ENCODE peak calls at places on chromosomes 1 and 21, in seven cellular contexts. C, H, R, U, J, A and V are unnamed samples.

GRCh38 chr1:71054281-71054731 is 6.7 kb upstream of the PTGER3 start:
- DNase-seq in C (no peak), H (no peak), R (no peak), U (no peak), J (no peak), A (no peak), V (no peak)

GRCh38 chr1:3436451-3436850 is 18.0 kb upstream of the ARHGEF16 start:
- DNase-seq in C (no peak), H (no peak), R (no peak), U (no peak), J (no peak), A (no peak), V (no peak)

GRCh38 chr21:10425856-10426255 is 95.5 kb upstream of the TPTE start:
- DNase-seq in C (no peak), H (no peak), R (no peak), U (no peak), J (no peak), A (no peak), V (no peak)

GRCh38 chr1:119184972-119185371 is 44.5 kb upstream of the WARS2 start:
- DNase-seq in C (no peak), H (no peak), R (no peak), U (no peak), J (no peak), A (no peak), V (no peak)

GRCh38 chr1:42533101-42533863 is 70.2 kb downstream of the CCDC30 start:
- DNase-seq in C (no peak), H (no peak), R (no peak), U (no peak), J (peak; percentile 28), A (peak; percentile 33), V (no peak)

GRCh38 chr1:156898151-156898550 is 4.6 kb downstream of the PEAR1 start:
- DNase-seq in C (no peak), H (peak; percentile 97), R (no peak), U (peak; percentile 29), J (peak; percentile 72), A (no peak), V (no peak)

GRCh38 chr1:192941722-192942411 is 117.3 kb downstream of the UCHL5 start:
- DNase-seq in C (no peak), H (no peak), R (no peak), U (no peak), J (no peak), A (no peak), V (no peak)

GRCh38 chr1:241957692-241958494 is at the start of gene BECN2:
- DNase-seq in C (no peak), H (no peak), R (no peak), U (no peak), J (no peak), A (no peak), V (no peak)

GRCh38 chr1:217535601-217536377 is 95.1 kb downstream of the GPATCH2 start:
- DNase-seq in C (no peak), H (no peak), R (no peak), U (peak; percentile 1), J (no peak), A (peak; percentile 54), V (no peak)

GRCh38 chr1:153705484-153705883 is 22.4 kb upstream of the INTS3 start:
- DNase-seq in C (no peak), H (no peak), R (no peak), U (no peak), J (no peak), A (peak; percentile 17), V (no peak)

GRCh38 chr1:32992489-32993214 is 28.0 kb upstream of the RNF19B start:
- DNase-seq in C (no peak), H (peak; percentile 46), R (peak; percentile 71), U (peak; percentile 26), J (peak; percentile 95), A (peak; percentile 100), V (peak; percentile 96)

GRCh38 chr1:219927956-219928790 is at the start of gene SLC30A10:
- DNase-seq in C (peak; percentile 45), H (peak; percentile 9), R (no peak), U (peak; percentile 4), J (no peak), A (peak; percentile 5), V (no peak)

GRCh38 chr1:210233495-210234253 is 1.1 kb downstream of the SERTAD4 start:
- DNase-seq in C (peak; percentile 53), H (peak; percentile 86), R (peak; percentile 23), U (no peak), J (peak; percentile 52), A (peak; percentile 80), V (peak; percentile 63)

GRCh38 chr1:117632269-117633067 is 26.6 kb downstream of the TENT5C start:
- DNase-seq in C (no peak), H (no peak), R (no peak), U (no peak), J (no peak), A (no peak), V (no peak)

GRCh38 chr1:155379180-155379876 is 58.6 kb downstream of the RUSC1 start:
- DNase-seq in C (no peak), H (peak; percentile 86), R (no peak), U (no peak), J (peak; percentile 74), A (no peak), V (no peak)

GRCh38 chr21:42473495-42474042 is 22.5 kb downstream of the RSPH1 start:
- DNase-seq in C (no peak), H (no peak), R (no peak), U (no peak), J (no peak), A (no peak), V (no peak)

GRCh38 chr21:42471206-42471605 is 24.8 kb downstream of the RSPH1 start:
- DNase-seq in C (no peak), H (no peak), R (no peak), U (no peak), J (no peak), A (no peak), V (no peak)

GRCh38 chr21:42474043-42474831 is 21.8 kb downstream of the RSPH1 start:
- DNase-seq in C (no peak), H (peak; percentile 25), R (peak; percentile 65), U (peak; percentile 41), J (no peak), A (peak; percentile 84), V (no peak)

GRCh38 chr21:42471716-42472330 is 24.2 kb downstream of the RSPH1 start:
- DNase-seq in C (no peak), H (no peak), R (no peak), U (no peak), J (no peak), A (no peak), V (no peak)

GRCh38 chr21:42472521-42472920 is 23.5 kb downstream of the RSPH1 start:
- DNase-seq in C (no peak), H (no peak), R (no peak), U (no peak), J (no peak), A (no peak), V (no peak)
- H3K4me1 ChIP-seq in C (no peaks in the 10 kb centered on the region), H (peaks cover 12% of the 10 kb centered on the region), R (peaks cover 12% of the 10 kb centered on the region), U (peaks cover 23% of the 10 kb centered on the region), J (no peaks in the 10 kb centered on the region), A (peaks cover 14% of the 10 kb centered on the region), V (peaks cover 8% of the 10 kb centered on the region)

DNA sequence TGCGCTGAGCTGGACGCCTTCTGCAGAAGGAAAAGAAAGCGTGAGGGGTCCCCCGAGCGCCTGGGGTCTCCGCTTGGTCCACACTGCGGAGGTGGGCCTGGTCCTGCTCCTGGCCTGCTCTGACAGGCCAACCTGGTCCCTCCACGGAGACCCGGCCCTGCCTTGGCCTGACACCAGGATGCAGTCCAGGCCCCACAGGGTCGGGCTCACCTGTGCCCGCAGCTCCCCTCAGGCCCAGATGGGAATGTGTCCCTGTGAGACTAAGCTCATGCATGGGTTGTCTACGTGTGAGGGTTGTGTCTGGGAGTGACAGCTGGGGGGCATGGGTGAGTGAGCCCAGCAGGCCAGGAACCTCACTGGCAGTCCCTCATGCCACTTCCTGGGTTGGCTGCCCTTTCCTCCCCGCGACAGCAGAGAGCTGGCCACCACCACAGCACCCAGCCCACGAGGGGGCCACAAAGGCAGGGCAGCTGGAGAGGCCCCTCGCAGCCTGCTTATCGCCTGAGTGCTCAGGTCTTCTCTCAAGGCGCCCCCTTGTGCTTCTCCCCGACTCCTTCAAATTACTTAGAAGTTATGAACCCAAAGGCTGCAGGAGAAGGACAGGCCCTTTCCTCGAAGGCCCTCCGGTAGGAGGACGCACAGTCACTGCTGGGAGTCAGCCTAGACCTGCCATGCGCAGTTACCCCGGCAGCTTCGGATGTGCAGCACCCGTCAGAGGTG is 41.1 kb downstream of the SLC45A1 start:
- DNase-seq in C (no peak), H (no peak), R (no peak), U (no peak), J (no peak), A (no peak), V (no peak)
- H3K36me3 ChIP-seq in C (peaks cover 92% of the 10 kb centered on the region), H (peaks cover 10% of the 10 kb centered on the region), R (peaks cover 8% of the 10 kb centered on the region), U (peaks cover 64% of the 10 kb centered on the region), J (peaks cover 93% of the 10 kb centered on the region), A (peaks cover 4% of the 10 kb centered on the region), V (peaks cover 86% of the 10 kb centered on the region)

GRCh38 chr1:114588196-114588689 is 6.8 kb upstream of the BCAS2 start:
- DNase-seq in C (no peak), H (no peak), R (no peak), U (no peak), J (no peak), A (no peak), V (no peak)
- H3K9ac ChIP-seq in C (no peak overlapping the region), H (no peak overlapping the region), R (no peak overlapping the region), U (no peak overlapping the region), J (no peak overlapping the region), A (no peak overlapping the region), V (no peak overlapping the region)

DNA sequence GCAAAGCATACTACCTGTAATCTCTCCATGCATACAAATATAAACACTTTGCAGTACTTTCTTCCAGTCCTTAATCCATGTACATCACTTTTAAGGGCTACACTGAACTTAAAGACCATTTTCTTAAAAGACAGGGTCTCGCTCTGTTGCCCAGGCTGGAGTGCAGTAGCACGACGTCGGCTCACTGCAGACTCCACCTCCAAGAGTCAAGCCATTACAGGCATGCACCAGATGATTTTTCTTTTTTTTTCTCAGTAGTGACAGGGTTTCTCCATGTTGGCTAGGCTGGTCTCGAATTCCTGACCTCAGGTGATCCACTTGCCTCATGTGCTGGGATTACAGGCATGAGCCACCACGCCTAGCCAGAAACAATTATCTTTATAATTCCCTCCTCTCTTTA is 22.9 kb downstream of the PUM1 start:
- DNase-seq in C (no peak), H (no peak), R (no peak), U (no peak), J (no peak), A (no peak), V (no peak)
- H3K4me1 ChIP-seq in C (no peaks in the 10 kb centered on the region), H (peaks cover 10% of the 10 kb centered on the region), R (peaks cover 4% of the 10 kb centered on the region), U (peaks cover 53% of the 10 kb centered on the region), J (peaks cover 11% of the 10 kb centered on the region), A (peaks cover 22% of the 10 kb centered on the region), V (peaks cover 2% of the 10 kb centered on the region)